ENCODE peak calls at places on chromosomes 2 and 18, in five cellular contexts. One of them, this sample, is unnamed.

GRCh38 chr18:48796491-48797205 is 154.1 kb downstream of the SMAD7 start:
- DNase-seq in left kidney: no peak
- DNase-seq in NCI-H2081: no peak
- DNase-seq in right lobe of liver: peak
- DNase-seq in stimulated activated CD4-positive, alpha-beta T cell treated with anti-CD3 and anti-CD28 coated beads, Interleukin-4, amount 100 ng/mL, for 1 hour: no peak
- DNase-seq in this sample: no peak

GRCh38 chr2:86368181-86368824 is 30.9 kb upstream of the REEP1 start:
- DNase-seq in left kidney: peak
- DNase-seq in NCI-H2081: peak
- DNase-seq in right lobe of liver: no peak
- DNase-seq in stimulated activated CD4-positive, alpha-beta T cell treated with anti-CD3 and anti-CD28 coated beads, Interleukin-4, amount 100 ng/mL, for 1 hour: peak
- DNase-seq in this sample: no peak

GRCh38 chr2:138132108-138132507 is 167.8 kb downstream of the HNMT start:
- DNase-seq in left kidney: no peak
- DNase-seq in NCI-H2081: no peak
- DNase-seq in right lobe of liver: no peak
- DNase-seq in stimulated activated CD4-positive, alpha-beta T cell treated with anti-CD3 and anti-CD28 coated beads, Interleukin-4, amount 100 ng/mL, for 1 hour: no peak
- DNase-seq in this sample: no peak

GRCh38 chr2:100832885-100833284 is 12.9 kb downstream of the NPAS2 start:
- DNase-seq in left kidney: no peak
- DNase-seq in NCI-H2081: no peak
- DNase-seq in right lobe of liver: no peak
- DNase-seq in stimulated activated CD4-positive, alpha-beta T cell treated with anti-CD3 and anti-CD28 coated beads, Interleukin-4, amount 100 ng/mL, for 1 hour: no peak
- DNase-seq in this sample: no peak

GRCh38 chr18:75727479-75727878 is 300.0 kb upstream of the SMIM21 start:
- DNase-seq in left kidney: peak
- DNase-seq in NCI-H2081: peak
- DNase-seq in right lobe of liver: no peak
- DNase-seq in stimulated activated CD4-positive, alpha-beta T cell treated with anti-CD3 and anti-CD28 coated beads, Interleukin-4, amount 100 ng/mL, for 1 hour: peak
- DNase-seq in this sample: peak

GRCh38 chr2:42464631-42465030 is 29.2 kb downstream of the KCNG3 start:
- DNase-seq in left kidney: peak
- DNase-seq in NCI-H2081: no peak
- DNase-seq in right lobe of liver: no peak
- DNase-seq in stimulated activated CD4-positive, alpha-beta T cell treated with anti-CD3 and anti-CD28 coated beads, Interleukin-4, amount 100 ng/mL, for 1 hour: no peak
- DNase-seq in this sample: no peak

GRCh38 chr18:59787998-59788875 is 91.0 kb upstream of the CCBE1 start:
- DNase-seq in left kidney: no peak
- DNase-seq in NCI-H2081: no peak
- DNase-seq in right lobe of liver: no peak
- DNase-seq in stimulated activated CD4-positive, alpha-beta T cell treated with anti-CD3 and anti-CD28 coated beads, Interleukin-4, amount 100 ng/mL, for 1 hour: no peak
- DNase-seq in this sample: no peak

GRCh38 chr2:65103013-65103720 is 26.7 kb downstream of the RAB1A start:
- DNase-seq in left kidney: peak
- DNase-seq in NCI-H2081: peak
- DNase-seq in right lobe of liver: no peak
- DNase-seq in stimulated activated CD4-positive, alpha-beta T cell treated with anti-CD3 and anti-CD28 coated beads, Interleukin-4, amount 100 ng/mL, for 1 hour: no peak
- DNase-seq in this sample: no peak

GRCh38 chr2:122433123-122433754 is 677.8 kb downstream of the TSN start:
- DNase-seq in left kidney: peak
- DNase-seq in NCI-H2081: no peak
- DNase-seq in right lobe of liver: peak
- DNase-seq in stimulated activated CD4-positive, alpha-beta T cell treated with anti-CD3 and anti-CD28 coated beads, Interleukin-4, amount 100 ng/mL, for 1 hour: no peak
- DNase-seq in this sample: no peak

GRCh38 chr2:180523629-180524340 is 456.6 kb upstream of the UBE2E3 start:
- DNase-seq in left kidney: no peak
- DNase-seq in NCI-H2081: no peak
- DNase-seq in right lobe of liver: no peak
- DNase-seq in stimulated activated CD4-positive, alpha-beta T cell treated with anti-CD3 and anti-CD28 coated beads, Interleukin-4, amount 100 ng/mL, for 1 hour: no peak
- DNase-seq in this sample: no peak

GRCh38 chr2:200649724-200650123 is 63.9 kb downstream of the AOX1 start:
- DNase-seq in left kidney: no peak
- DNase-seq in NCI-H2081: no peak
- DNase-seq in right lobe of liver: no peak
- DNase-seq in stimulated activated CD4-positive, alpha-beta T cell treated with anti-CD3 and anti-CD28 coated beads, Interleukin-4, amount 100 ng/mL, for 1 hour: no peak
- DNase-seq in this sample: no peak

GRCh38 chr2:48529676-48530032 is 300 bp upstream of the STON1 start:
- DNase-seq in left kidney: no peak
- DNase-seq in NCI-H2081: no peak
- DNase-seq in right lobe of liver: no peak
- DNase-seq in stimulated activated CD4-positive, alpha-beta T cell treated with anti-CD3 and anti-CD28 coated beads, Interleukin-4, amount 100 ng/mL, for 1 hour: no peak
- DNase-seq in this sample: no peak

GRCh38 chr18:46622999-46623398 is 34.0 kb downstream of the LOXHD1 start:
- DNase-seq in left kidney: no peak
- DNase-seq in NCI-H2081: peak
- DNase-seq in right lobe of liver: no peak
- DNase-seq in stimulated activated CD4-positive, alpha-beta T cell treated with anti-CD3 and anti-CD28 coated beads, Interleukin-4, amount 100 ng/mL, for 1 hour: no peak
- DNase-seq in this sample: no peak

GRCh38 chr2:160613466-160614153 is 120.0 kb upstream of the RBMS1 start:
- DNase-seq in left kidney: no peak
- DNase-seq in NCI-H2081: no peak
- DNase-seq in right lobe of liver: no peak
- DNase-seq in stimulated activated CD4-positive, alpha-beta T cell treated with anti-CD3 and anti-CD28 coated beads, Interleukin-4, amount 100 ng/mL, for 1 hour: no peak
- DNase-seq in this sample: no peak

GRCh38 chr2:60641866-60642788 is 88.7 kb upstream of the BCL11A start:
- DNase-seq in left kidney: peak
- DNase-seq in NCI-H2081: peak
- DNase-seq in right lobe of liver: no peak
- DNase-seq in stimulated activated CD4-positive, alpha-beta T cell treated with anti-CD3 and anti-CD28 coated beads, Interleukin-4, amount 100 ng/mL, for 1 hour: peak
- DNase-seq in this sample: no peak

GRCh38 chr18:43916984-43917383 is 639.7 kb upstream of the SYT4 start:
- DNase-seq in left kidney: no peak
- DNase-seq in NCI-H2081: no peak
- DNase-seq in right lobe of liver: no peak
- DNase-seq in stimulated activated CD4-positive, alpha-beta T cell treated with anti-CD3 and anti-CD28 coated beads, Interleukin-4, amount 100 ng/mL, for 1 hour: no peak
- DNase-seq in this sample: no peak

GRCh38 chr2:39494784-39495251 is 57.7 kb upstream of the MAP4K3 start:
- DNase-seq in left kidney: peak
- DNase-seq in NCI-H2081: no peak
- DNase-seq in right lobe of liver: no peak
- DNase-seq in stimulated activated CD4-positive, alpha-beta T cell treated with anti-CD3 and anti-CD28 coated beads, Interleukin-4, amount 100 ng/mL, for 1 hour: no peak
- DNase-seq in this sample: no peak

GRCh38 chr2:163155279-163155883 is 316.8 kb upstream of the KCNH7 start:
- DNase-seq in left kidney: peak
- DNase-seq in NCI-H2081: peak
- DNase-seq in right lobe of liver: no peak
- DNase-seq in stimulated activated CD4-positive, alpha-beta T cell treated with anti-CD3 and anti-CD28 coated beads, Interleukin-4, amount 100 ng/mL, for 1 hour: no peak
- DNase-seq in this sample: no peak

GRCh38 chr2:144535300-144535699 is 15.4 kb upstream of the ZEB2 start:
- DNase-seq in left kidney: no peak
- DNase-seq in NCI-H2081: no peak
- DNase-seq in right lobe of liver: no peak
- DNase-seq in stimulated activated CD4-positive, alpha-beta T cell treated with anti-CD3 and anti-CD28 coated beads, Interleukin-4, amount 100 ng/mL, for 1 hour: no peak
- DNase-seq in this sample: no peak

GRCh38 chr2:18085593-18085992 is 207.1 kb downstream of the KCNS3 start:
- DNase-seq in left kidney: no peak
- DNase-seq in NCI-H2081: no peak
- DNase-seq in right lobe of liver: no peak
- DNase-seq in stimulated activated CD4-positive, alpha-beta T cell treated with anti-CD3 and anti-CD28 coated beads, Interleukin-4, amount 100 ng/mL, for 1 hour: no peak
- DNase-seq in this sample: no peak

GRCh38 chr2:1855150-1855549 is 110.8 kb upstream of the PXDN start:
- DNase-seq in left kidney: peak
- DNase-seq in NCI-H2081: peak
- DNase-seq in right lobe of liver: no peak
- DNase-seq in stimulated activated CD4-positive, alpha-beta T cell treated with anti-CD3 and anti-CD28 coated beads, Interleukin-4, amount 100 ng/mL, for 1 hour: no peak
- DNase-seq in this sample: peak

GRCh38 chr2:227772932-227773331 is 27.2 kb downstream of the SCYGR8 start:
- DNase-seq in left kidney: no peak
- DNase-seq in NCI-H2081: no peak
- DNase-seq in right lobe of liver: no peak
- DNase-seq in stimulated activated CD4-positive, alpha-beta T cell treated with anti-CD3 and anti-CD28 coated beads, Interleukin-4, amount 100 ng/mL, for 1 hour: no peak
- DNase-seq in this sample: no peak

GRCh38 chr2:224111576-224111975 is 72.5 kb upstream of the SERPINE2 start:
- DNase-seq in left kidney: no peak
- DNase-seq in NCI-H2081: no peak
- DNase-seq in right lobe of liver: no peak
- DNase-seq in stimulated activated CD4-positive, alpha-beta T cell treated with anti-CD3 and anti-CD28 coated beads, Interleukin-4, amount 100 ng/mL, for 1 hour: no peak
- DNase-seq in this sample: no peak

GRCh38 chr2:14401838-14402237 is 230.7 kb upstream of the LRATD1 start:
- DNase-seq in left kidney: peak
- DNase-seq in NCI-H2081: peak
- DNase-seq in right lobe of liver: no peak
- DNase-seq in stimulated activated CD4-positive, alpha-beta T cell treated with anti-CD3 and anti-CD28 coated beads, Interleukin-4, amount 100 ng/mL, for 1 hour: no peak
- DNase-seq in this sample: no peak

GRCh38 chr18:25672490-25672889 is 320.5 kb upstream of the ZNF521 start:
- DNase-seq in left kidney: no peak
- DNase-seq in NCI-H2081: no peak
- DNase-seq in right lobe of liver: no peak
- DNase-seq in stimulated activated CD4-positive, alpha-beta T cell treated with anti-CD3 and anti-CD28 coated beads, Interleukin-4, amount 100 ng/mL, for 1 hour: no peak
- DNase-seq in this sample: no peak

GRCh38 chr2:240717181-240717641 is 25.5 kb downstream of the AQP12A start:
- DNase-seq in left kidney: no peak
- DNase-seq in NCI-H2081: no peak
- DNase-seq in right lobe of liver: no peak
- DNase-seq in stimulated activated CD4-positive, alpha-beta T cell treated with anti-CD3 and anti-CD28 coated beads, Interleukin-4, amount 100 ng/mL, for 1 hour: no peak
- DNase-seq in this sample: no peak

GRCh38 chr18:63213936-63214671 is 105.5 kb downstream of the BCL2 start:
- DNase-seq in left kidney: no peak
- DNase-seq in NCI-H2081: no peak
- DNase-seq in right lobe of liver: no peak
- DNase-seq in stimulated activated CD4-positive, alpha-beta T cell treated with anti-CD3 and anti-CD28 coated beads, Interleukin-4, amount 100 ng/mL, for 1 hour: no peak
- DNase-seq in this sample: no peak

GRCh38 chr18:607930-608329 is 11.1 kb downstream of the CLUL1 start:
- DNase-seq in left kidney: no peak
- DNase-seq in NCI-H2081: no peak
- DNase-seq in right lobe of liver: no peak
- DNase-seq in stimulated activated CD4-positive, alpha-beta T cell treated with anti-CD3 and anti-CD28 coated beads, Interleukin-4, amount 100 ng/mL, for 1 hour: no peak
- DNase-seq in this sample: no peak

GRCh38 chr18:11883153-11883552 is 25.0 kb downstream of the MPPE1 start:
- DNase-seq in left kidney: no peak
- DNase-seq in NCI-H2081: no peak
- DNase-seq in right lobe of liver: no peak
- DNase-seq in stimulated activated CD4-positive, alpha-beta T cell treated with anti-CD3 and anti-CD28 coated beads, Interleukin-4, amount 100 ng/mL, for 1 hour: no peak
- DNase-seq in this sample: no peak